ENCODE peak calls at places on chromosomes 2 and 18, in four cellular contexts. U is heart left ventricle, Z is GM12878, V is substantia nigra. X is an unnamed sample.
A peak's percentile ranks its signal among the peaks of the same experiment; 100 is the strongest.

GRCh38 chr2:204436267-204436666 is 109.0 kb upstream of the PARD3B start:
- DNase-seq in U (no peak), Z (no peak), V (no peak), X (no peak)

GRCh38 chr2:241412144-241412543 is 56.1 kb downstream of the FARP2 start:
- DNase-seq in U (no peak), Z (no peak), V (no peak), X (no peak)

GRCh38 chr2:217218269-217219140 is 358.6 kb upstream of the TNP1 start:
- DNase-seq in U (no peak), Z (no peak), V (no peak), X (no peak)

GRCh38 chr18:396571-396970 is 103.9 kb downstream of the COLEC12 start:
- DNase-seq in U (no peak), Z (no peak), V (no peak), X (no peak)

GRCh38 chr2:3728104-3729054 is 25.0 kb downstream of the DCDC2C start:
- DNase-seq in U (no peak), Z (no peak), V (no peak), X (no peak)

GRCh38 chr2:237732070-237732469 is 66.5 kb upstream of the RBM44 start:
- DNase-seq in U (no peak), Z (no peak), V (no peak), X (no peak)

GRCh38 chr2:11397046-11397445 is 52.6 kb upstream of the ROCK2 start:
- DNase-seq in U (peak; percentile 73), Z (no peak), V (peak; percentile 86), X (no peak)

GRCh38 chr2:8666581-8666980 is 15.3 kb upstream of the ID2 start:
- DNase-seq in U (no peak), Z (no peak), V (no peak), X (no peak)

GRCh38 chr2:12702661-12703121 is 14.0 kb upstream of the TRIB2 start:
- DNase-seq in U (no peak), Z (no peak), V (no peak), X (no peak)

GRCh38 chr2:95203911-95204310 is 3.4 kb upstream of the ZNF892 start:
- DNase-seq in U (no peak), Z (no peak), V (no peak), X (no peak)

GRCh38 chr2:95206086-95206485 is 1.2 kb upstream of the ZNF892 start:
- DNase-seq in U (no peak), Z (no peak), V (no peak), X (no peak)

GRCh38 chr2:95204396-95204795 is 2.9 kb upstream of the ZNF892 start:
- DNase-seq in U (no peak), Z (no peak), V (no peak), X (no peak)

GRCh38 chr2:95208101-95208500 is 780 bp downstream of the ZNF892 start:
- DNase-seq in U (no peak), Z (no peak), V (no peak), X (no peak)

GRCh38 chr2:95207111-95207961 is at the start of gene ZNF892:
- DNase-seq in U (peak; percentile 95), Z (peak; percentile 45), V (peak; percentile 93), X (peak; percentile 62)
- H3K27ac ChIP-seq in U (peak within 1 kb of the TSS; percentile 95), Z (peak within 1 kb of the TSS; percentile 30), V (peak within 1 kb of the TSS; percentile 85), X (peak within 1 kb of the TSS; percentile 58)

GRCh38 chr18:49025767-49026500 is 75.2 kb upstream of the SMAD7 start:
- DNase-seq in U (no peak), Z (no peak), V (no peak), X (no peak)
- H3K27ac ChIP-seq in U (no peak overlapping the region), Z (no peak overlapping the region), V (no peak overlapping the region), X (no peak overlapping the region)

GRCh38 chr18:57789759-57790158 is 13.4 kb downstream of the ATP8B1 start:
- DNase-seq in U (no peak), Z (no peak), V (no peak), X (no peak)
- H3K27ac ChIP-seq in U (peak overlapping the region; percentile 64), Z (no peak overlapping the region), V (no peak overlapping the region), X (no peak overlapping the region)

GRCh38 chr2:172329404-172330059 is 97.9 kb upstream of the ITGA6 start:
- DNase-seq in U (peak; percentile 82), Z (no peak), V (no peak), X (no peak)
- H3K27ac ChIP-seq in U (peak overlapping the region; percentile 63), Z (no peak overlapping the region), V (no peak overlapping the region), X (no peak overlapping the region)

DNA sequence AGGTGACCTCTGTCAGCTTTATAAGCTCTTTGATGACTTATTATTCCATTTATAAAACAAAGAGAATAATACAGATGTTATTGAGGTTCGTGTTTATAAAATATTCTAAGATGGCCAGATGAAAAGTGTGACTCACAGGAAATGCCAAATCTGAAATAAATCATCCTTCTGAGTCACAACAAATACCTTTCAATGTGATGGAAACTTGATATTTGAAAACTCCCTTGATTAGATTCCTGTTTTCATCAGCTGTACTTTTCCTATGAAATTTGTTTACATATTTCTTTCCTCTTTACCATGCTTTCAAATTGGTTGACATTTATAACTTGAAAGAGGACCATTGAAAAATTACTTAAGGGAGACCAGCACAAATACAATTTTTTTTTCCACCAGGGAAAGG is 30.6 kb upstream of the PPP1R1C start:
- DNase-seq in U (no peak), Z (no peak), V (no peak), X (no peak)
- H3K27ac ChIP-seq in U (no peak overlapping the region), Z (no peak overlapping the region), V (no peak overlapping the region), X (no peak overlapping the region)

DNA sequence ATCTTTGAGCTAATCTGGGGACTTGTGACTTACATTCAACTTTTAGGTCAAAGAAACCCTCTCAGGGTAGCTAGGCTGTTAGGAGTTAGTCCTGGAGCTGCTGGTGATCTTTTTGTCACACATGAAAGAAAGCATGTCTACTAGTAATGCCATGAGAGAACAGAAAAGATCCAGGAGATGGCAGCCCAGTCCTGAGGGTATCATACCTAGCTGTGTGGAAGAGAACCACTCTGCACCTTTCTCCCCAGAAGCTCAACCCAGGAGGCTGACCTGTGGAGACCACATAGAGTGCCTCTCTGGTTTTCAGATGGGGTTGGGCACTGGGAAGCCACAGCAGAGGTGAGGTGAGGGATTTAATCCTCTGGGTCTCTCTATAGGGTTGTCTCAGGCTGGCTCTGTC is 460.2 kb upstream of the UBE2E3 start:
- DNase-seq in U (no peak), Z (no peak), V (no peak), X (no peak)
- H3K27ac ChIP-seq in U (no peak overlapping the region), Z (no peak overlapping the region), V (no peak overlapping the region), X (no peak overlapping the region)

GRCh38 chr2:48414980-48415764 is 114.8 kb upstream of the STON1 start:
- DNase-seq in U (no peak), Z (no peak), V (peak; percentile 97), X (no peak)
- H3K27ac ChIP-seq in U (peak overlapping the region; percentile 51), Z (no peak overlapping the region), V (peak overlapping the region; percentile 95), X (no peak overlapping the region)

X was measured in CD8-positive, alpha-beta memory T cell.